ENCODE peak calls at places on chromosome 2, in four cellular contexts. Z is HTR-8/SVneo, W is EL, M is germinal center. Q is an unnamed sample.

GRCh38 chr2:222255090-222255489 is 43.7 kb downstream of the PAX3 start:
- DNase-seq in Z (no peak), W (peak; percentile 42), M (no peak), Q (no peak)

GRCh38 chr2:119248311-119248710 is 24.7 kb downstream of the STEAP3 start:
- DNase-seq in Z (no peak), W (peak; percentile 69), M (no peak), Q (peak; percentile 85)

GRCh38 chr2:42197792-42198191 is 28.6 kb downstream of the EML4 start:
- DNase-seq in Z (no peak), M (no peak), W (no peak), Q (no peak)

GRCh38 chr2:37982147-37982582 is 57.1 kb downstream of the RMDN2 start:
- DNase-seq in M (peak; percentile 27), Z (peak; percentile 28), W (peak; percentile 68), Q (peak; percentile 45)

GRCh38 chr2:66775730-66776422 is 341.0 kb downstream of the MEIS1 start:
- DNase-seq in Z (no peak), W (no peak), M (no peak), Q (no peak)

GRCh38 chr2:102358496-102358895 is 2.9 kb downstream of the IL18R1 start:
- DNase-seq in M (no peak), W (no peak), Z (no peak), Q (no peak)

GRCh38 chr2:102843759-102844443 is 82.1 kb downstream of the TMEM182 start:
- DNase-seq in W (no peak), Z (no peak), M (no peak), Q (no peak)

GRCh38 chr2:166464187-166464586 is 29.9 kb downstream of the SCN7A start:
- DNase-seq in W (no peak), M (no peak), Z (no peak), Q (no peak)

GRCh38 chr2:205370726-205371125 is 311.6 kb upstream of the NRP2 start:
- DNase-seq in M (no peak), Z (no peak), W (no peak), Q (no peak)

GRCh38 chr2:222859786-222860726 is 780 bp upstream of the ACSL3 start:
- DNase-seq in Z (no peak), M (no peak), W (peak; percentile 62), Q (no peak)

GRCh38 chr2:179344970-179345369 is 80.3 kb upstream of the SESTD1 start:
- DNase-seq in W (no peak), M (no peak), Z (no peak), Q (no peak)

Q was measured in brain microvascular endothelial cell.